ENCODE peak calls at places on chromosomes 13 and 19, in four cellular contexts. B, H, X and D are unnamed samples.

GRCh38 chr19:53908933-53909415 is at the start of gene CACNG7:
- DNase-seq in H (no peak), B (no peak), X (no peak), D (no peak)

GRCh38 chr13:26300140-26300539 is 46.2 kb downstream of the CDK8 start:
- DNase-seq in B (no peak), X (no peak), H (peak), D (peak)

GRCh38 chr19:55543567-55543966 is 1.8 kb downstream of the SBK3 start:
- DNase-seq in H (no peak), X (no peak), B (no peak), D (no peak)

GRCh38 chr13:112351825-112352224 is 24.3 kb upstream of the SPACA7 start:
- DNase-seq in H (no peak), X (no peak), B (no peak), D (no peak)

GRCh38 chr13:90868321-90868920 is 479.1 kb upstream of the MIR17HG start:
- DNase-seq in B (no peak), X (no peak), H (peak), D (no peak)

GRCh38 chr13:27406178-27406939 is 18.1 kb upstream of the GTF3A start:
- DNase-seq in H (peak), X (no peak), B (no peak), D (no peak)

GRCh38 chr13:37085656-37086055 is 19.8 kb downstream of the CSNK1A1L start:
- DNase-seq in H (no peak), B (no peak), X (no peak), D (no peak)

GRCh38 chr13:57673197-57673596 is 41.7 kb downstream of the PCDH17 start:
- DNase-seq in X (no peak), B (no peak), H (no peak), D (no peak)

GRCh38 chr13:75739244-75739868 is 103.2 kb downstream of the LMO7 start:
- DNase-seq in X (no peak), B (no peak), H (peak), D (no peak)

GRCh38 chr13:20065516-20065915 is 95.3 kb downstream of the GJA3 start:
- DNase-seq in X (no peak), H (no peak), B (no peak), D (no peak)

GRCh38 chr19:47158879-47159509 is 28.4 kb downstream of the SAE1 start:
- DNase-seq in X (no peak), H (peak), B (no peak), D (no peak)

GRCh38 chr19:6312018-6312417 is 21.4 kb downstream of the ACER1 start:
- DNase-seq in H (no peak), X (no peak), B (no peak), D (no peak)

GRCh38 chr13:97262058-97262457 is 39.9 kb downstream of the MBNL2 start:
- DNase-seq in X (no peak), H (no peak), B (no peak), D (no peak)

GRCh38 chr13:105353654-105354053 is 1181.8 kb downstream of the EFNB2 start:
- DNase-seq in X (no peak), H (no peak), B (no peak), D (no peak)

GRCh38 chr13:28707629-28708427 is 10.9 kb downstream of the SLC46A3 start:
- DNase-seq in B (no peak), H (peak), X (no peak), D (no peak)

GRCh38 chr13:44660050-44660449 is 83.9 kb upstream of the TSC22D1 start:
- DNase-seq in H (peak), B (no peak), X (no peak), D (no peak)

GRCh38 chr13:19181021-19181620 is 503 bp downstream of the TUBA3C start:
- DNase-seq in B (no peak), X (no peak), H (no peak), D (no peak)

GRCh38 chr19:57560049-57560491 is 407 bp upstream of the ZNF550 start:
- DNase-seq in B (peak), X (no peak), H (peak), D (no peak)

GRCh38 chr19:41860419-41861097 is 503 bp downstream of the RPS19 start:
- DNase-seq in H (peak), B (no peak), X (no peak), D (no peak)

GRCh38 chr13:108195146-108195545 is 20.2 kb downstream of the LIG4 start:
- DNase-seq in B (no peak), H (peak), X (no peak), D (no peak)